ENCODE peak calls at places on chromosome 15, in eight cellular contexts. One of them, this sample, is unnamed.

GRCh38 chr15:72859757-72860145 is 76.2 kb upstream of the ADPGK start:
- DNase-seq in nephron progenitor cell: no peak
- DNase-seq in LNCaP clone FGC: no peak
- DNase-seq in astrocyte: no peak
- DNase-seq in mammary epithelial cell: no peak
- DNase-seq in endothelial cell of umbilical vein: no peak
- DNase-seq in transverse colon: no peak
- DNase-seq in tibial artery: no peak
- DNase-seq in this sample: no peak

GRCh38 chr15:66617137-66618090 is 51.6 kb upstream of the LCTL start:
- DNase-seq in nephron progenitor cell: no peak
- DNase-seq in LNCaP clone FGC: no peak
- DNase-seq in astrocyte: peak; percentile 80
- DNase-seq in mammary epithelial cell: peak; percentile 20
- DNase-seq in endothelial cell of umbilical vein: peak; percentile 97
- DNase-seq in transverse colon: peak; percentile 66
- DNase-seq in tibial artery: peak; percentile 93
- DNase-seq in this sample: peak; percentile 50

GRCh38 chr15:69391046-69391757 is 22.9 kb upstream of the KIF23 start:
- DNase-seq in nephron progenitor cell: no peak
- DNase-seq in LNCaP clone FGC: no peak
- DNase-seq in astrocyte: no peak
- DNase-seq in mammary epithelial cell: peak; percentile 46
- DNase-seq in endothelial cell of umbilical vein: no peak
- DNase-seq in transverse colon: no peak
- DNase-seq in tibial artery: no peak
- DNase-seq in this sample: no peak

GRCh38 chr15:77036537-77037474 is 34.1 kb downstream of the TSPAN3 start:
- DNase-seq in nephron progenitor cell: no peak
- DNase-seq in LNCaP clone FGC: no peak
- DNase-seq in astrocyte: no peak
- DNase-seq in mammary epithelial cell: no peak
- DNase-seq in endothelial cell of umbilical vein: no peak
- DNase-seq in transverse colon: peak; percentile 9
- DNase-seq in tibial artery: peak; percentile 65
- DNase-seq in this sample: no peak

GRCh38 chr15:75693501-75694240 is 19.0 kb downstream of the CSPG4 start:
- DNase-seq in nephron progenitor cell: no peak
- DNase-seq in LNCaP clone FGC: no peak
- DNase-seq in astrocyte: peak; percentile 77
- DNase-seq in mammary epithelial cell: peak; percentile 56
- DNase-seq in endothelial cell of umbilical vein: peak; percentile 84
- DNase-seq in transverse colon: no peak
- DNase-seq in tibial artery: no peak
- DNase-seq in this sample: peak; percentile 84

GRCh38 chr15:33098082-33099058 is 96.1 kb downstream of the FMN1 start:
- DNase-seq in nephron progenitor cell: no peak
- DNase-seq in LNCaP clone FGC: no peak
- DNase-seq in astrocyte: peak; percentile 84
- DNase-seq in mammary epithelial cell: peak; percentile 74
- DNase-seq in endothelial cell of umbilical vein: peak; percentile 54
- DNase-seq in transverse colon: no peak
- DNase-seq in tibial artery: no peak
- DNase-seq in this sample: peak; percentile 82

GRCh38 chr15:42343596-42344232 is 15.6 kb upstream of the CAPN3 start:
- DNase-seq in nephron progenitor cell: no peak
- DNase-seq in LNCaP clone FGC: no peak
- DNase-seq in astrocyte: no peak
- DNase-seq in mammary epithelial cell: no peak
- DNase-seq in endothelial cell of umbilical vein: no peak
- DNase-seq in transverse colon: no peak
- DNase-seq in tibial artery: no peak
- DNase-seq in this sample: no peak

GRCh38 chr15:70752142-70752754 is 11.1 kb downstream of the UACA start:
- DNase-seq in nephron progenitor cell: no peak
- DNase-seq in LNCaP clone FGC: no peak
- DNase-seq in astrocyte: no peak
- DNase-seq in mammary epithelial cell: no peak
- DNase-seq in endothelial cell of umbilical vein: no peak
- DNase-seq in transverse colon: peak; percentile 34
- DNase-seq in tibial artery: peak; percentile 79
- DNase-seq in this sample: peak; percentile 24

GRCh38 chr15:92882697-92883642 is 17.2 kb upstream of the CHD2 start:
- DNase-seq in nephron progenitor cell: peak; percentile 46
- DNase-seq in LNCaP clone FGC: no peak
- DNase-seq in astrocyte: no peak
- DNase-seq in mammary epithelial cell: no peak
- DNase-seq in endothelial cell of umbilical vein: no peak
- DNase-seq in transverse colon: no peak
- DNase-seq in tibial artery: peak; percentile 68
- DNase-seq in this sample: no peak

GRCh38 chr15:96409231-96410138 is 79.0 kb downstream of the NR2F2 start:
- DNase-seq in nephron progenitor cell: peak; percentile 53
- DNase-seq in LNCaP clone FGC: no peak
- DNase-seq in astrocyte: peak; percentile 1
- DNase-seq in mammary epithelial cell: no peak
- DNase-seq in endothelial cell of umbilical vein: peak; percentile 26
- DNase-seq in transverse colon: peak; percentile 16
- DNase-seq in tibial artery: no peak
- DNase-seq in this sample: no peak

GRCh38 chr15:66658057-66658456 is 44.0 kb upstream of the SMAD6 start:
- DNase-seq in nephron progenitor cell: no peak
- DNase-seq in LNCaP clone FGC: no peak
- DNase-seq in astrocyte: no peak
- DNase-seq in mammary epithelial cell: no peak
- DNase-seq in endothelial cell of umbilical vein: no peak
- DNase-seq in transverse colon: no peak
- DNase-seq in tibial artery: no peak
- DNase-seq in this sample: no peak

GRCh38 chr15:90286678-90287077 is 21.2 kb downstream of the NGRN start:
- DNase-seq in nephron progenitor cell: no peak
- DNase-seq in LNCaP clone FGC: no peak
- DNase-seq in astrocyte: no peak
- DNase-seq in mammary epithelial cell: no peak
- DNase-seq in endothelial cell of umbilical vein: peak; percentile 62
- DNase-seq in transverse colon: no peak
- DNase-seq in tibial artery: no peak
- DNase-seq in this sample: peak; percentile 47
- TF ChIP-seq CTCF in nephron progenitor cell: peak; percentile 22
- TF ChIP-seq CTCF in LNCaP clone FGC: peak; percentile 64
- TF ChIP-seq CTCF in astrocyte: peak; percentile 46
- TF ChIP-seq CTCF in mammary epithelial cell: peak; percentile 15
- TF ChIP-seq CTCF in endothelial cell of umbilical vein: peak; percentile 38
- TF ChIP-seq CTCF in transverse colon: peak; percentile 23
- TF ChIP-seq CTCF in tibial artery: no peak
- TF ChIP-seq CTCF in this sample: peak; percentile 49

GRCh38 chr15:68365140-68365745 is 66.7 kb downstream of the ITGA11 start:
- DNase-seq in nephron progenitor cell: no peak
- DNase-seq in LNCaP clone FGC: no peak
- DNase-seq in astrocyte: peak; percentile 20
- DNase-seq in mammary epithelial cell: no peak
- DNase-seq in endothelial cell of umbilical vein: peak; percentile 57
- DNase-seq in transverse colon: no peak
- DNase-seq in tibial artery: no peak
- DNase-seq in this sample: no peak

GRCh38 chr15:68363353-68363752 is 68.6 kb downstream of the ITGA11 start:
- DNase-seq in nephron progenitor cell: no peak
- DNase-seq in LNCaP clone FGC: no peak
- DNase-seq in astrocyte: no peak
- DNase-seq in mammary epithelial cell: no peak
- DNase-seq in endothelial cell of umbilical vein: no peak
- DNase-seq in transverse colon: no peak
- DNase-seq in tibial artery: no peak
- DNase-seq in this sample: no peak

GRCh38 chr15:68364028-68364659 is 67.8 kb downstream of the ITGA11 start:
- DNase-seq in nephron progenitor cell: no peak
- DNase-seq in LNCaP clone FGC: no peak
- DNase-seq in astrocyte: no peak
- DNase-seq in mammary epithelial cell: no peak
- DNase-seq in endothelial cell of umbilical vein: no peak
- DNase-seq in transverse colon: no peak
- DNase-seq in tibial artery: peak; percentile 90
- DNase-seq in this sample: peak; percentile 37

GRCh38 chr15:68365770-68366169 is 66.2 kb downstream of the ITGA11 start:
- DNase-seq in nephron progenitor cell: no peak
- DNase-seq in LNCaP clone FGC: no peak
- DNase-seq in astrocyte: no peak
- DNase-seq in mammary epithelial cell: no peak
- DNase-seq in endothelial cell of umbilical vein: peak; percentile 55
- DNase-seq in transverse colon: no peak
- DNase-seq in tibial artery: no peak
- DNase-seq in this sample: no peak

GRCh38 chr15:68364660-68365035 is 67.3 kb downstream of the ITGA11 start:
- DNase-seq in nephron progenitor cell: no peak
- DNase-seq in LNCaP clone FGC: no peak
- DNase-seq in astrocyte: no peak
- DNase-seq in mammary epithelial cell: no peak
- DNase-seq in endothelial cell of umbilical vein: no peak
- DNase-seq in transverse colon: no peak
- DNase-seq in tibial artery: no peak
- DNase-seq in this sample: no peak
- TF ChIP-seq CTCF in nephron progenitor cell: no peak
- TF ChIP-seq CTCF in LNCaP clone FGC: no peak
- TF ChIP-seq CTCF in astrocyte: no peak
- TF ChIP-seq CTCF in mammary epithelial cell: no peak
- TF ChIP-seq CTCF in endothelial cell of umbilical vein: no peak
- TF ChIP-seq CTCF in transverse colon: no peak
- TF ChIP-seq CTCF in tibial artery: no peak
- TF ChIP-seq CTCF in this sample: no peak

DNA sequence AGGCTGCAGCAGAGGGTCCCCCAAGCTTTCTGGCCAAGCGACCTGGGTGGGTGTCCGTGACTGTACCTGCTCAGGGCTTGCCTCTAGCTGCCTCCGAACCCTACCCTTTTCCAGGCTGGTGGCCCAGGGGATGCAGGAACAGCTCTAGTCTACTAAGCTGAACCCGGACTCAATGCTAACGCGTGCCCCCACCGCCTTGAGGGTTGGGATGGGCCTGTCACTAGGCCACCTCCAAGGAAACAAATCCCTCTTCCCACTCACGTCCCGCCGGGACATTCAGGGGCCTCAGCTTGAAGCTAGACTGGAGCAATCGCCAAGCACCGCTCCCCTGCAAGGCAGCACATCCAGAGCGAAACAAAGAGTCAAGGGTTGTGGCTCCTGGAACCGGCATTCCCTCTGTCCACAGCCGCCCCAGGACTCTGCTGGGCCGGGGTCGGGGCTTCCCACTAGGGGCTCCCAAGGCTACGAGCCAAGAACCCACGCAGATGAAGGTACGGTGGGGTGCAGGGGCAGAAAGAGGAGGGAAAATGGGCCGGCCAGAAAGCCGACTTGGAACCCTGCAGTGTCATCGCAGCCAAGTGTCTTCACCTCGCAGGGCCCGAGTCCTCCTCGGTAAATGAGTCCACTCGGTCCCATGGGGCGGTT is 2.9 kb downstream of the FBXL22 start:
- DNase-seq in nephron progenitor cell: no peak
- DNase-seq in LNCaP clone FGC: no peak
- DNase-seq in astrocyte: no peak
- DNase-seq in mammary epithelial cell: no peak
- DNase-seq in endothelial cell of umbilical vein: no peak
- DNase-seq in transverse colon: no peak
- DNase-seq in tibial artery: peak; percentile 79
- DNase-seq in this sample: no peak
- TF ChIP-seq CTCF in nephron progenitor cell: no peak
- TF ChIP-seq CTCF in LNCaP clone FGC: no peak
- TF ChIP-seq CTCF in astrocyte: no peak
- TF ChIP-seq CTCF in mammary epithelial cell: no peak
- TF ChIP-seq CTCF in endothelial cell of umbilical vein: no peak
- TF ChIP-seq CTCF in transverse colon: no peak
- TF ChIP-seq CTCF in tibial artery: no peak
- TF ChIP-seq CTCF in this sample: no peak

GRCh38 chr15:82809308-82810060 is at the start of gene WHAMM:
- DNase-seq in nephron progenitor cell: peak; percentile 92
- DNase-seq in LNCaP clone FGC: peak; percentile 99
- DNase-seq in astrocyte: peak; percentile 96
- DNase-seq in mammary epithelial cell: peak; percentile 99
- DNase-seq in endothelial cell of umbilical vein: peak; percentile 98
- DNase-seq in transverse colon: peak; percentile 99
- DNase-seq in tibial artery: peak; percentile 99
- DNase-seq in this sample: peak; percentile 99
- TF ChIP-seq CTCF in nephron progenitor cell: no peak
- TF ChIP-seq CTCF in LNCaP clone FGC: peak; percentile 34
- TF ChIP-seq CTCF in astrocyte: no peak
- TF ChIP-seq CTCF in mammary epithelial cell: no peak
- TF ChIP-seq CTCF in endothelial cell of umbilical vein: peak; percentile 10
- TF ChIP-seq CTCF in transverse colon: peak; percentile 3
- TF ChIP-seq CTCF in tibial artery: no peak
- TF ChIP-seq CTCF in this sample: no peak

GRCh38 chr15:65079580-65079979 is 3.0 kb downstream of the KBTBD13 start:
- DNase-seq in nephron progenitor cell: no peak
- DNase-seq in LNCaP clone FGC: no peak
- DNase-seq in astrocyte: no peak
- DNase-seq in mammary epithelial cell: no peak
- DNase-seq in endothelial cell of umbilical vein: no peak
- DNase-seq in transverse colon: no peak
- DNase-seq in tibial artery: no peak
- DNase-seq in this sample: no peak

GRCh38 chr15:65077291-65077980 is 890 bp downstream of the KBTBD13 start:
- DNase-seq in nephron progenitor cell: no peak
- DNase-seq in LNCaP clone FGC: no peak
- DNase-seq in astrocyte: no peak
- DNase-seq in mammary epithelial cell: no peak
- DNase-seq in endothelial cell of umbilical vein: no peak
- DNase-seq in transverse colon: no peak
- DNase-seq in tibial artery: no peak
- DNase-seq in this sample: no peak

GRCh38 chr15:65076486-65077290 is at the start of gene KBTBD13:
- DNase-seq in nephron progenitor cell: no peak
- DNase-seq in LNCaP clone FGC: no peak
- DNase-seq in astrocyte: no peak
- DNase-seq in mammary epithelial cell: no peak
- DNase-seq in endothelial cell of umbilical vein: no peak
- DNase-seq in transverse colon: no peak
- DNase-seq in tibial artery: peak; percentile 82
- DNase-seq in this sample: no peak

GRCh38 chr15:65081270-65081669 is 4.7 kb downstream of the KBTBD13 start:
- DNase-seq in nephron progenitor cell: no peak
- DNase-seq in LNCaP clone FGC: no peak
- DNase-seq in astrocyte: no peak
- DNase-seq in mammary epithelial cell: no peak
- DNase-seq in endothelial cell of umbilical vein: no peak
- DNase-seq in transverse colon: no peak
- DNase-seq in tibial artery: peak; percentile 65
- DNase-seq in this sample: no peak

DNA sequence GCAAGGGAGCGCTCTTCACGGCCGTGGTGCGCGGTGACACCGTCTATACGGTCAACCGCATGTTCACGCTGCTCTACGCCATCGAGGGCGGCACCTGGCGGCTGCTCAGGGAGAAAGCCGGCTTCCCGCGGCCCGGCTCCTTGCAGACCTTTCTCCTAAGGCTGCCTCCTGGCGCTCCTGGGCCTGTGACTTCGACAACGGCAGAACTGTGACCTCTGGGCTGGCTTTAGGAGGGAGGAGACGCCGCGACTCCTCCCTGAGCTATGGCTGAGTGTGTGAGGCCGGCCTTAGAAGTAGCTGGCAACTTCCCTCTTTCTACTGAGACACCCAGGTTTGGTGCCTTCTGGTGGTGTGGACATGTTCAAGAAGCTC is 1.4 kb downstream of the KBTBD13 start:
- DNase-seq in nephron progenitor cell: peak; percentile 64
- DNase-seq in LNCaP clone FGC: peak; percentile 21
- DNase-seq in astrocyte: no peak
- DNase-seq in mammary epithelial cell: no peak
- DNase-seq in endothelial cell of umbilical vein: peak; percentile 58
- DNase-seq in transverse colon: peak; percentile 89
- DNase-seq in tibial artery: peak; percentile 88
- DNase-seq in this sample: peak; percentile 55
- TF ChIP-seq CTCF in nephron progenitor cell: peak; percentile 40
- TF ChIP-seq CTCF in LNCaP clone FGC: peak; percentile 67
- TF ChIP-seq CTCF in astrocyte: peak; percentile 23
- TF ChIP-seq CTCF in mammary epithelial cell: peak; percentile 5
- TF ChIP-seq CTCF in endothelial cell of umbilical vein: peak; percentile 60
- TF ChIP-seq CTCF in transverse colon: peak; percentile 75
- TF ChIP-seq CTCF in tibial artery: peak; percentile 59
- TF ChIP-seq CTCF in this sample: peak; percentile 68